ENCODE peak calls at places on chromosomes 11 and 22, in seven cellular contexts. S is prostate gland, B is HCT116, N is transverse colon, D is H1, M is sigmoid colon, A is K562. J is an unnamed sample.
A peak's percentile ranks its signal among the peaks of the same experiment; 100 is the strongest.

GRCh38 chr11:17753153-17753552 is 18.6 kb downstream of the KCNC1 start:
- DNase-seq in S (no peak), B (no peak), N (no peak), D (no peak), M (no peak), A (no peak), J (peak; percentile 56)

GRCh38 chr11:117950320-117950719 is 21.1 kb upstream of the TMPRSS13 start:
- DNase-seq in S (no peak), B (no peak), N (peak; percentile 27), D (no peak), M (no peak), A (peak; percentile 66), J (no peak)

GRCh38 chr11:127919206-127920000 is 668.0 kb downstream of the ETS1 start:
- DNase-seq in S (no peak), B (no peak), N (no peak), D (no peak), M (no peak), A (no peak), J (no peak)

GRCh38 chr11:128942807-128943430 is at the start of gene TP53AIP1:
- DNase-seq in S (no peak), B (no peak), N (no peak), D (no peak), M (no peak), A (no peak), J (no peak)

GRCh38 chr11:8102296-8102915 is 21.4 kb downstream of the TUB start:
- DNase-seq in S (no peak), B (no peak), N (no peak), D (no peak), M (no peak), A (no peak), J (peak; percentile 35)

GRCh38 chr11:68929135-68929534 is 25.4 kb downstream of the IGHMBP2 start:
- DNase-seq in S (no peak), B (no peak), N (no peak), D (no peak), M (no peak), A (no peak), J (peak; percentile 63)

GRCh38 chr11:62124186-62125113 is 639 bp downstream of the INCENP start:
- DNase-seq in S (peak; percentile 14), B (no peak), N (peak; percentile 41), D (no peak), M (peak; percentile 36), A (peak; percentile 67), J (no peak)

GRCh38 chr11:60848714-60849151 is 6.8 kb downstream of the CCDC86 start:
- DNase-seq in S (no peak), B (no peak), N (no peak), D (no peak), M (no peak), A (peak; percentile 69), J (no peak)

GRCh38 chr11:68412593-68413475 is 47.7 kb upstream of the PPP6R3 start:
- DNase-seq in S (no peak), B (no peak), N (no peak), D (no peak), M (no peak), A (no peak), J (no peak)

GRCh38 chr11:79121351-79121750 is 319.5 kb downstream of the TENM4 start:
- DNase-seq in S (no peak), B (no peak), N (no peak), D (no peak), M (no peak), A (no peak), J (no peak)

GRCh38 chr11:114128399-114128798 is 68.9 kb downstream of the ZBTB16 start:
- DNase-seq in S (no peak), B (no peak), N (peak; percentile 39), D (no peak), M (peak; percentile 15), A (no peak), J (no peak)

GRCh38 chr11:3642071-3642951 is 519 bp upstream of the ART5 start:
- DNase-seq in S (peak; percentile 76), B (peak; percentile 72), N (peak; percentile 74), D (peak; percentile 88), M (peak; percentile 88), A (peak; percentile 96), J (peak; percentile 86)
- H3K4me3 ChIP-seq in S (peak overlapping the region; percentile 46), B (peak overlapping the region; percentile 57), N (peak overlapping the region; percentile 40), D (peak overlapping the region; percentile 59), M (peak overlapping the region; percentile 40), A (peak overlapping the region; percentile 48), J (peak overlapping the region; percentile 44)

GRCh38 chr22:30221121-30221992 is 25.2 kb downstream of the LIF start:
- DNase-seq in S (no peak), B (no peak), N (peak; percentile 46), D (no peak), M (no peak), A (no peak), J (peak; percentile 90)

GRCh38 chr22:30220338-30221009 is 26.1 kb downstream of the LIF start:
- DNase-seq in S (no peak), B (no peak), N (no peak), D (no peak), M (no peak), A (no peak), J (no peak)

GRCh38 chr22:30224161-30224857 is 22.2 kb downstream of the LIF start:
- DNase-seq in S (no peak), B (peak; percentile 89), N (no peak), D (no peak), M (no peak), A (no peak), J (no peak)

GRCh38 chr22:30223303-30223702 is 23.3 kb downstream of the LIF start:
- DNase-seq in S (no peak), B (no peak), N (no peak), D (no peak), M (no peak), A (no peak), J (no peak)

DNA sequence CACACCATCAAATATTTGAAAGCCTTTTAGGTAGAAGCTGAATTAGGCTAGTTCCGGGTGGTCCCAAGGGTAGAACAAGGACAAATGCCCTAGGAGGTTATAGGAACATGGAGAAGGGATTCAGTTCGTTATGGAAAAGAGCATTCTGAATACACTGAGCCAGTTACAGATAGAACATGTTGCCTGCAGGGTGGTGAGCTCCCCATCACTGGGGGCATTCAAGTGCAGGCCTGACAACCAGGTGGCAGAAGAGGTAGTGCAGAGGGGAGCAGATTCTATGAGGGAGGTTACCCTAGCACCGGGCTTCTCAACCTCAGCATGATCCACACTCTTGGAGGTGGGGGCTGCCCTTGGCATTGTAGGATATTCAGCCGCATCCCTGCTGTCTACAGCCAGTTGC is 24.2 kb downstream of the LIF start:
- DNase-seq in S (no peak), B (no peak), N (no peak), D (no peak), M (no peak), A (no peak), J (no peak)
- TF ChIP-seq POLR2AphosphoS5 in S (no peak), B (no peak), N (no peak), D (no peak), M (no peak), A (no peak), J (no peak)

GRCh38 chr11:70736937-70737640 is 338.8 kb downstream of the CTTN start:
- DNase-seq in S (no peak), B (no peak), N (no peak), D (no peak), M (no peak), A (no peak), J (no peak)

GRCh38 chr11:70736461-70736860 is 338.1 kb downstream of the CTTN start:
- DNase-seq in S (no peak), B (no peak), N (no peak), D (no peak), M (no peak), A (no peak), J (no peak)

GRCh38 chr11:70734379-70734778 is 336.1 kb downstream of the CTTN start:
- DNase-seq in S (no peak), B (no peak), N (no peak), D (no peak), M (no peak), A (no peak), J (peak; percentile 55)

GRCh38 chr11:70734911-70735310 is 336.6 kb downstream of the CTTN start:
- DNase-seq in S (no peak), B (no peak), N (no peak), D (no peak), M (no peak), A (no peak), J (no peak)

DNA sequence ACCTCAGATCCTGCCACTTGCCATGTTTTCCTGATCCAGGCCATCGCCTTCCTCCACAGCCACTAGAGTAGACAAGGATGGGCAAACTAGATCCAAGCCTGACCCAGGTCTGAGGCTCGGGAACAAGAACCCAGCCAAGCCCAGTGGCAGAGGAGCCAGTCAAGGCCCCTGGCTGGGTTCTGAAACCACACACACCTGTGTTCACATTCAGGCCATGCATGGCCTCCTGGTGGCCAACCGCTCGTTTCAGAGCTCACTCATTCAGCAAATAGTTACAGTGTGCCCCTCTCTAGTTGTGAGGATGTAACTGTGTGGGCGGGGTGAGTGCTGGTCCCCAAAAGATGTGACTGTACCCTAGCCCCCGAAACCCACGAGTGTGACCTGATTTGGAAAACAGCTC is 337.6 kb downstream of the CTTN start:
- DNase-seq in S (no peak), B (no peak), N (no peak), D (no peak), M (no peak), A (no peak), J (no peak)
- TF ChIP-seq CTCF in S (no peak), B (no peak), N (no peak), D (peak; percentile 7), M (no peak), A (no peak), J (no peak)

GRCh38 chr22:39207141-39208012 is 37.4 kb downstream of the PDGFB start:
- DNase-seq in S (no peak), B (no peak), N (peak; percentile 29), D (no peak), M (peak; percentile 58), A (no peak), J (peak; percentile 37)

GRCh38 chr22:39204216-39204615 is 40.6 kb downstream of the PDGFB start:
- DNase-seq in S (no peak), B (no peak), N (no peak), D (no peak), M (peak; percentile 34), A (no peak), J (peak; percentile 17)

GRCh38 chr22:39208013-39208680 is 36.6 kb downstream of the PDGFB start:
- DNase-seq in S (no peak), B (no peak), N (no peak), D (no peak), M (peak; percentile 62), A (no peak), J (peak; percentile 69)

GRCh38 chr22:39206491-39206890 is 38.3 kb downstream of the PDGFB start:
- DNase-seq in S (no peak), B (no peak), N (no peak), D (no peak), M (peak; percentile 43), A (no peak), J (peak; percentile 42)

DNA sequence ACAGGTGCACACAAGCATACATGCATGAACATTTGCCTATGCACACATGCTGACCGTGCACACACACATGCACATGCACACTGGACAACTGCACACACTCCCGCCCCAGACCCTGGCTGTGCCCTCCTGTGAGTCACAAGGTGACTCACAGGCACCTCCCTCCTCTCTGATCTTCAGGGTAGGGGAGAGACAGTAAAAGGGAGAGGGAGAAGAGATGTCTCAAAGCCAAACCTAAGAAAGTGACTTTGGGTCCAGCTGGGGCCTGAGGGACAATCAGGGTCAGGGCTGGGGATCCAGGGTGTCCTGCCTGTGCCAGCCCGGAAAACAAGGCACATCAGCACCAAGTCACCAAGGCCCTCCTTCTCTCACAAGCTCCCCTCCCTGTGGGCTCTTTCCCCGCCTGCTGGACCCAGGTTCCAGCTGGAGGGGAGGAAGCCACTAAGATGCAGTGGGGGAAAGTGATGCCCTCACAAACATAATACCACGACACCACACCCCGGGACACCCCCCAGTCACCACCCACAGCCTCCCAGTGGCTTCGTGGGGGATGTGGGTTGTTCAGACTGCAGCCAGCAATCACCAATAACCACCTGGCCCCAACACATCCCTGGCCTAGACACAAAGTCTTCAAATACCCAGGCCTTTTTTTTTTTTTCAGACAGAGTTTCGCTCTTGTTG is 39.3 kb downstream of the PDGFB start:
- DNase-seq in S (no peak), B (peak; percentile 46), N (no peak), D (no peak), M (peak; percentile 32), A (peak; percentile 55), J (peak; percentile 67)
- H3K4me3 ChIP-seq in S (no peak overlapping the region), B (peak overlapping the region; percentile 16), N (no peak overlapping the region), D (no peak overlapping the region), M (no peak overlapping the region), A (no peak overlapping the region), J (no peak overlapping the region)

J was measured in spleen.